ENCODE peak calls at places on chromosomes 12 and 14, in nine cellular contexts. M, A, B, L, Z, U, E, X and T are unnamed samples.

GRCh38 chr12:58414398-58414871 is 473.1 kb downstream of the ATP23 start:
- DNase-seq in U (no peak), M (no peak), B (no peak), E (peak), L (no peak), Z (no peak), X (peak), A (peak), T (no peak)

GRCh38 chr14:51621654-51622053 is 30.1 kb upstream of the FRMD6 start:
- DNase-seq in M (no peak), B (no peak), U (no peak), X (no peak), Z (no peak), A (no peak), E (no peak), L (no peak), T (no peak)

GRCh38 chr12:57735198-57735855 is 3.2 kb downstream of the AGAP2 start:
- DNase-seq in Z (no peak), E (no peak), B (no peak), M (no peak), L (no peak), X (no peak), A (no peak), U (no peak), T (no peak)

GRCh38 chr12:84763112-84763511 is 149.5 kb downstream of the SLC6A15 start:
- DNase-seq in M (no peak), B (no peak), U (no peak), E (peak), L (no peak), Z (no peak), A (peak), X (no peak), T (no peak)

GRCh38 chr12:54222609-54223008 is 33.8 kb upstream of the SMUG1 start:
- DNase-seq in L (peak), E (peak), B (no peak), M (no peak), X (peak), U (no peak), Z (no peak), A (peak), T (peak)

GRCh38 chr12:105445261-105446015 is 114.9 kb downstream of the C12orf75 start:
- DNase-seq in Z (no peak), A (peak), M (no peak), B (no peak), U (no peak), L (no peak), E (peak), X (no peak), T (peak)

GRCh38 chr14:66206554-66206953 is 279.6 kb upstream of the CCDC196 start:
- DNase-seq in X (no peak), B (no peak), Z (peak), M (no peak), U (no peak), E (no peak), A (no peak), L (no peak), T (no peak)

GRCh38 chr14:77980475-77981321 is 180.8 kb downstream of the ADCK1 start:
- DNase-seq in X (no peak), B (no peak), E (no peak), U (peak), M (peak), L (no peak), A (no peak), Z (no peak), T (no peak)

GRCh38 chr14:76109087-76109880 is 42.4 kb upstream of the GPATCH2L start:
- DNase-seq in U (no peak), A (peak), X (no peak), B (no peak), L (no peak), M (no peak), E (no peak), Z (no peak), T (peak)

GRCh38 chr12:51726931-51727330 is 121.6 kb downstream of the FIGNL2 start:
- DNase-seq in B (no peak), A (peak), X (no peak), Z (no peak), L (no peak), E (peak), U (no peak), M (no peak), T (no peak)

GRCh38 chr12:38771871-38772270 is 133.5 kb downstream of the CPNE8 start:
- DNase-seq in Z (no peak), U (peak), X (no peak), M (no peak), A (no peak), B (no peak), L (no peak), E (no peak), T (no peak)

GRCh38 chr12:56633465-56634241 is 3.5 kb upstream of the BAZ2A start:
- DNase-seq in X (no peak), U (no peak), M (no peak), Z (no peak), A (no peak), L (no peak), E (no peak), B (no peak), T (no peak)

GRCh38 chr12:42236017-42236416 is 2.0 kb downstream of the YAF2 start:
- DNase-seq in A (no peak), U (no peak), L (no peak), X (no peak), B (no peak), E (no peak), M (no peak), Z (no peak), T (no peak)

GRCh38 chr12:108838194-108839010 is 19.0 kb downstream of the SSH1 start:
- DNase-seq in B (peak), L (peak), M (peak), E (peak), Z (no peak), U (peak), X (peak), A (peak), T (peak)

GRCh38 chr14:82091097-82091496 is 557.4 kb upstream of the SEL1L start:
- DNase-seq in A (no peak), E (no peak), M (no peak), L (no peak), B (no peak), U (no peak), Z (no peak), X (no peak), T (no peak)

GRCh38 chr12:77087427-77087826 is 22.1 kb upstream of the E2F7 start:
- DNase-seq in X (peak), A (peak), L (peak), U (no peak), B (no peak), E (peak), M (no peak), Z (no peak), T (no peak)

GRCh38 chr14:93903342-93904184 is 23.6 kb upstream of the FAM181A start:
- DNase-seq in X (no peak), A (no peak), Z (no peak), E (no peak), B (no peak), L (no peak), U (no peak), M (no peak), T (no peak)

GRCh38 chr14:55846852-55847471 is 267.0 kb downstream of the KTN1 start:
- DNase-seq in B (no peak), Z (no peak), L (peak), E (peak), A (peak), U (no peak), M (no peak), X (no peak), T (no peak)

GRCh38 chr12:124745891-124746570 is 117.6 kb downstream of the SCARB1 start:
- DNase-seq in M (peak), X (no peak), E (peak), A (peak), L (no peak), U (no peak), B (peak), Z (no peak), T (peak)

GRCh38 chr12:47903151-47903611 is 1.6 kb downstream of the VDR start:
- DNase-seq in M (no peak), B (peak), U (no peak), Z (no peak), X (peak), A (peak), L (peak), E (peak), T (no peak)

GRCh38 chr14:52268191-52269061 is 928 bp downstream of the PTGDR start:
- DNase-seq in E (peak), X (no peak), L (no peak), U (peak), B (no peak), M (peak), Z (no peak), A (peak), T (no peak)

GRCh38 chr14:49920260-49920659 is 27.4 kb downstream of the ARF6 start:
- DNase-seq in B (no peak), L (no peak), E (no peak), U (no peak), X (no peak), A (no peak), M (no peak), Z (no peak), T (peak)

GRCh38 chr12:97308576-97309198 is 153.9 kb upstream of the RMST start:
- DNase-seq in L (no peak), U (peak), M (no peak), E (peak), B (peak), A (peak), Z (peak), X (peak), T (peak)

GRCh38 chr12:95942532-95943230 is at the start of gene CCDC38:
- DNase-seq in M (peak), A (peak), Z (peak), U (peak), L (no peak), X (no peak), B (peak), E (peak), T (peak)

GRCh38 chr14:105117257-105117646 is 51.3 kb downstream of the JAG2 start:
- DNase-seq in M (no peak), B (no peak), Z (no peak), U (no peak), E (no peak), A (no peak), X (no peak), L (no peak), T (no peak)

GRCh38 chr12:19018302-19018980 is 111.1 kb upstream of the PLEKHA5 start:
- DNase-seq in X (peak), M (no peak), E (peak), L (peak), B (no peak), U (no peak), Z (no peak), A (peak), T (peak)

GRCh38 chr12:68981536-68981935 is 48.6 kb upstream of the CPM start:
- DNase-seq in X (no peak), Z (no peak), A (no peak), B (no peak), U (no peak), E (peak), M (no peak), L (no peak), T (no peak)

GRCh38 chr12:113181975-113182374 is 3.3 kb downstream of the DDX54 start:
- DNase-seq in X (no peak), M (no peak), Z (no peak), A (no peak), U (no peak), B (no peak), E (no peak), L (no peak), T (no peak)

GRCh38 chr12:132484891-132485441 is 5.0 kb upstream of the FBRSL1 start:
- DNase-seq in A (no peak), E (no peak), L (no peak), U (no peak), Z (no peak), B (no peak), M (peak), X (no peak), T (no peak)

GRCh38 chr14:49594347-49595089 is 4.2 kb upstream of the LRR1 start:
- DNase-seq in A (peak), B (no peak), M (no peak), L (no peak), Z (peak), X (peak), E (peak), U (no peak), T (no peak)

DNA sequence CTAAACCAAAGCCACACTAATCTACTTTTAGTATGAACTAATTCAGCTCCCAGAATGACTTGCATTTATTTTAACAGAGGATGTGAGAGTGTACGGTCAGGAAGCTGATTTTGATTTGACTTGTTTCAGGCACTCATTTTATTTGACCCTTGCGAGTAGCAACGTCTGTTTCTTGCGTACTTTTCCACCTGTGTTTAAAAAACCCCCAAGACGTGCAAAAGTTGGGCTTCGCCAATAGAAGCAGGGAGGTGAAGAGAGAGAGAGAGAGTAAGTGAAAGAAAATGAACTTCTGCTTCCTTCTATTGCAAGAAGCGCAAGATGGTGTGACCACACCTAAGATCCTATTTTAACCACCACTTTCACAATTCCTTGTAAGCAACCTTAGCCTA is 6.7 kb upstream of the SLC15A4 start:
- DNase-seq in M (no peak), Z (peak), U (peak), B (peak), L (no peak), X (no peak), A (no peak), E (no peak), T (no peak)
- H3K4me3 ChIP-seq in M (no peak), Z (peak), U (no peak), B (no peak), L (no peak), X (no peak), A (no peak), E (no peak), T (no peak)

GRCh38 chr12:111638576-111638975 is 39.5 kb upstream of the ATXN2 start:
- DNase-seq in U (no peak), E (peak), X (no peak), M (no peak), L (no peak), Z (no peak), A (peak), B (no peak), T (no peak)

GRCh38 chr12:111635524-111635923 is 36.4 kb upstream of the ATXN2 start:
- DNase-seq in E (peak), M (no peak), X (no peak), B (peak), A (peak), L (no peak), U (no peak), Z (no peak), T (no peak)

GRCh38 chr12:111640498-111640897 is 41.4 kb upstream of the ATXN2 start:
- DNase-seq in X (no peak), B (no peak), Z (no peak), L (no peak), M (no peak), U (no peak), E (no peak), A (no peak), T (no peak)

GRCh38 chr12:111636209-111636928 is 37.3 kb upstream of the ATXN2 start:
- DNase-seq in Z (no peak), X (no peak), A (peak), E (peak), L (no peak), B (no peak), M (peak), U (no peak), T (no peak)
- H3K4me3 ChIP-seq in Z (no peak), X (no peak), A (no peak), E (no peak), L (no peak), B (no peak), M (no peak), U (no peak), T (no peak)

DNA sequence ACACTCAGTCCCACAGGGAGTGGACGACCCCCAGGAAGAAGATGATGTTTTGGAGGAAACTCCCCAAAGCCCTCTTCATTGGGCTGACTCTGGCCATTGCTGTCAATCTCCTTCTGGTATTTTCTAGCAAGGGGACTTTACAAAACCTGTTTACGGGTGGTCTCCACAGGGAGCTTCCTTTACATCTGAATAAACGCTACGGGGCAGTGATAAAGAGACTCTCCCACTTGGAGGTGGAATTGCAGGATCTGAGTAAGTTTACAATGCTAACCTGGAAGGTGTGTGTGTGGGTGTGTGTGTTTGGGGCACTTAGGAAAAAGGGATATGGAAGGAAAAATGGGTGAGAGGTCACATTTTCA is 416 bp downstream of the GALNT8 start:
- DNase-seq in E (no peak), L (no peak), U (no peak), M (no peak), B (no peak), X (no peak), A (no peak), Z (no peak), T (no peak)
- H3K4me3 ChIP-seq in E (no peak), L (no peak), U (no peak), M (no peak), B (no peak), X (no peak), A (no peak), Z (no peak), T (no peak)

GRCh38 chr12:12476836-12477531 is 85.7 kb downstream of the DUSP16 start:
- DNase-seq in U (no peak), A (no peak), L (no peak), B (no peak), X (no peak), Z (no peak), E (no peak), M (no peak), T (no peak)

GRCh38 chr12:12473223-12473622 is 89.4 kb downstream of the DUSP16 start:
- DNase-seq in A (no peak), B (no peak), Z (no peak), U (no peak), M (no peak), L (no peak), X (no peak), E (no peak), T (no peak)

GRCh38 chr12:12474471-12474928 is 88.2 kb downstream of the DUSP16 start:
- DNase-seq in B (no peak), M (no peak), U (peak), E (no peak), Z (no peak), X (no peak), A (no peak), L (no peak), T (no peak)

GRCh38 chr12:12477532-12477890 is 85.2 kb downstream of the DUSP16 start:
- DNase-seq in A (no peak), M (no peak), X (no peak), B (no peak), U (no peak), Z (no peak), E (no peak), L (no peak), T (no peak)

GRCh38 chr12:12474931-12475485 is 87.7 kb downstream of the DUSP16 start:
- DNase-seq in E (peak), A (peak), U (peak), B (no peak), M (no peak), X (no peak), Z (no peak), L (no peak), T (no peak)
- H3K4me3 ChIP-seq in E (no peak), A (no peak), U (peak), B (no peak), M (peak), X (no peak), Z (no peak), L (no peak), T (no peak)

GRCh38 chr14:73026845-73027542 is at the start of gene ZFYVE1:
- DNase-seq in L (peak), X (peak), M (peak), B (peak), U (peak), Z (peak), A (peak), E (peak), T (peak)

GRCh38 chr14:73027546-73027945 is 640 bp upstream of the ZFYVE1 start:
- DNase-seq in B (no peak), E (no peak), U (no peak), Z (no peak), L (no peak), A (no peak), X (no peak), M (no peak), T (no peak)

GRCh38 chr14:73027984-73028383 is 1.1 kb upstream of the ZFYVE1 start:
- DNase-seq in B (no peak), Z (no peak), M (no peak), U (no peak), L (no peak), E (no peak), X (no peak), A (no peak), T (no peak)

GRCh38 chr14:73026243-73026844 is 562 bp downstream of the ZFYVE1 start:
- DNase-seq in X (no peak), B (no peak), M (no peak), U (no peak), E (no peak), A (no peak), Z (no peak), L (no peak), T (no peak)

GRCh38 chr14:73025544-73025943 is 1.4 kb downstream of the ZFYVE1 start:
- DNase-seq in A (peak), B (no peak), X (no peak), M (no peak), L (no peak), Z (no peak), U (no peak), E (no peak), T (no peak)
- H3K4me3 ChIP-seq in A (peak), B (no peak), X (peak), M (peak), L (peak), Z (peak), U (peak), E (peak), T (peak)

DNA sequence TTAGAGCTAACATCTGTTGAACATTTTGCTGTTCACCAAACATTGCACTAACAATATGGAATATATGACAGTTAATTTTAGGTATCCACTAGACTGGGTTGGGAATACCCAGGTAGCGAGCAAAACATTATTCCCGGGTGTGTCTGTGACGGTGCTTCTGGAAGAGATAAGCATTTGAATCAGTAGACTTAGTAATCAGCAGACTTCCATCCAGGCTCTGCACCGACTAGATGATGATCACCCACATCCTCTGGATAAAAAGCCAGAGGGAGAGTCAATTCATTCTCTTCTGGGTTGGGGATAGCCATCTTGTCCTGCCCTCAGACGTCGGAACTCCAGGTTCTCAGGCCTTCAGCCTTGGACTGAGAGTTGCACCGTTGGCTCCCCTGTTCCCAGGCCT is 168.1 kb downstream of the PHLDA1 start:
- DNase-seq in B (no peak), E (no peak), U (no peak), L (no peak), Z (no peak), A (no peak), M (no peak), X (no peak), T (no peak)
- H3K4me3 ChIP-seq in B (no peak), E (no peak), U (no peak), L (no peak), Z (no peak), A (no peak), M (no peak), X (no peak), T (no peak)

GRCh38 chr12:4701383-4701782 is 18.8 kb upstream of the GALNT8 start:
- DNase-seq in B (no peak), Z (no peak), E (no peak), U (no peak), L (no peak), M (no peak), X (no peak), A (no peak), T (no peak)

GRCh38 chr12:4701863-4702262 is 18.3 kb upstream of the GALNT8 start:
- DNase-seq in X (no peak), U (no peak), B (no peak), M (no peak), E (no peak), L (no peak), A (no peak), Z (no peak), T (no peak)

GRCh38 chr12:4705824-4706223 is 14.4 kb upstream of the GALNT8 start:
- DNase-seq in E (no peak), X (no peak), M (no peak), A (no peak), U (no peak), B (no peak), L (no peak), Z (no peak), T (no peak)

GRCh38 chr12:4703676-4704075 is 16.5 kb upstream of the GALNT8 start:
- DNase-seq in Z (no peak), L (no peak), X (no peak), A (no peak), U (no peak), E (no peak), M (no peak), B (no peak), T (no peak)

DNA sequence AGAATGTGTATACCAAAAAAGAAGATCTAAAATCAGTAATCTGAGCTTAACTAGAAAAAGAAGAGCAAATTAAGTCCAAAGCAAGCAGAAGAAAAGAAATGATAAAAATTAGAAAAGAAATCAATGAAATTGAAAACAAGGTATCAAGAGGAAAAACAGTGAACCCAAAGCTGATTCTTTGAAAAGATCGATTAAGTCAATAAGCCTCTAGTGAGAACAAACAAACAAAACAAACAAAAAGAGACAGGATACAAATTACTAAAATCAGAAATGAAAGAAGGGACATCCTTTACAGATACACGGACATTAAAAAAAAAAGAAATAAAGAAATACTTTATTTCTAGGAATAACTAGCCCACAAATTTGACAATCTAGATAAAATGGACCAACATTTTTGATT is 12.9 kb upstream of the GALNT8 start:
- DNase-seq in U (no peak), A (no peak), E (no peak), B (no peak), X (no peak), Z (no peak), M (no peak), L (no peak), T (no peak)
- H3K4me3 ChIP-seq in U (no peak), A (no peak), E (no peak), B (no peak), X (no peak), Z (no peak), M (no peak), L (no peak), T (no peak)